ENCODE peak calls at places on chromosomes 7 and 10, in six cellular contexts. One of them, this sample, is unnamed.

GRCh38 chr7:1175597-1175966 is 15.6 kb upstream of the ZFAND2A start:
- DNase-seq in IMR-90: no peak
- DNase-seq in neural progenitor cell: no peak
- DNase-seq in SK-N-SH: no peak
- DNase-seq in PC-3: no peak
- DNase-seq in K562: no peak
- DNase-seq in this sample: no peak

GRCh38 chr7:35691827-35692307 is 3.1 kb downstream of the HERPUD2 start:
- DNase-seq in IMR-90: peak; percentile 22
- DNase-seq in neural progenitor cell: no peak
- DNase-seq in SK-N-SH: peak; percentile 56
- DNase-seq in PC-3: peak; percentile 7
- DNase-seq in K562: peak; percentile 77
- DNase-seq in this sample: no peak

GRCh38 chr10:635088-635861 is 54.2 kb downstream of the DIP2C start:
- DNase-seq in IMR-90: no peak
- DNase-seq in neural progenitor cell: no peak
- DNase-seq in SK-N-SH: no peak
- DNase-seq in PC-3: no peak
- DNase-seq in K562: no peak
- DNase-seq in this sample: no peak

GRCh38 chr10:119120413-119120867 is 16.5 kb downstream of the DENND10 start:
- DNase-seq in IMR-90: peak; percentile 83
- DNase-seq in neural progenitor cell: no peak
- DNase-seq in SK-N-SH: no peak
- DNase-seq in PC-3: peak; percentile 39
- DNase-seq in K562: no peak
- DNase-seq in this sample: no peak

GRCh38 chr7:11343818-11344413 is 370.2 kb downstream of the PHF14 start:
- DNase-seq in IMR-90: peak; percentile 26
- DNase-seq in neural progenitor cell: peak; percentile 60
- DNase-seq in SK-N-SH: peak; percentile 22
- DNase-seq in PC-3: peak; percentile 78
- DNase-seq in K562: peak; percentile 26
- DNase-seq in this sample: peak; percentile 28

GRCh38 chr10:91032614-91033248 is 111.8 kb upstream of the ANKRD1 start:
- DNase-seq in IMR-90: peak; percentile 22
- DNase-seq in neural progenitor cell: no peak
- DNase-seq in SK-N-SH: no peak
- DNase-seq in PC-3: no peak
- DNase-seq in K562: no peak
- DNase-seq in this sample: no peak

GRCh38 chr10:63935705-63936104 is 414.5 kb downstream of the REEP3 start:
- DNase-seq in IMR-90: no peak
- DNase-seq in neural progenitor cell: no peak
- DNase-seq in SK-N-SH: no peak
- DNase-seq in PC-3: peak; percentile 56
- DNase-seq in K562: no peak
- DNase-seq in this sample: no peak

GRCh38 chr10:6607187-6607586 is 27.1 kb upstream of the PRKCQ start:
- DNase-seq in IMR-90: no peak
- DNase-seq in neural progenitor cell: no peak
- DNase-seq in SK-N-SH: no peak
- DNase-seq in PC-3: no peak
- DNase-seq in K562: no peak
- DNase-seq in this sample: no peak

GRCh38 chr10:34918896-34919295 is 103.8 kb upstream of the PARD3 start:
- DNase-seq in IMR-90: no peak
- DNase-seq in neural progenitor cell: no peak
- DNase-seq in SK-N-SH: no peak
- DNase-seq in PC-3: no peak
- DNase-seq in K562: no peak
- DNase-seq in this sample: no peak

GRCh38 chr10:120607710-120608703 is 151.0 kb downstream of the PLPP4 start:
- DNase-seq in IMR-90: no peak
- DNase-seq in neural progenitor cell: no peak
- DNase-seq in SK-N-SH: no peak
- DNase-seq in PC-3: peak; percentile 62
- DNase-seq in K562: peak; percentile 8
- DNase-seq in this sample: peak; percentile 24

GRCh38 chr10:69901623-69902505 is 100.2 kb downstream of the COL13A1 start:
- DNase-seq in IMR-90: peak; percentile 60
- DNase-seq in neural progenitor cell: peak; percentile 79
- DNase-seq in SK-N-SH: peak; percentile 92
- DNase-seq in PC-3: peak; percentile 78
- DNase-seq in K562: peak; percentile 78
- DNase-seq in this sample: peak; percentile 19

GRCh38 chr10:85280014-85280413 is 951.6 kb downstream of the CCSER2 start:
- DNase-seq in IMR-90: no peak
- DNase-seq in neural progenitor cell: peak; percentile 17
- DNase-seq in SK-N-SH: no peak
- DNase-seq in PC-3: no peak
- DNase-seq in K562: no peak
- DNase-seq in this sample: no peak

GRCh38 chr7:91835191-91836064 is 45.1 kb downstream of the MTERF1 start:
- DNase-seq in IMR-90: no peak
- DNase-seq in neural progenitor cell: no peak
- DNase-seq in SK-N-SH: no peak
- DNase-seq in PC-3: no peak
- DNase-seq in K562: no peak
- DNase-seq in this sample: peak; percentile 35

GRCh38 chr10:12941966-12942365 is 59.5 kb downstream of the CCDC3 start:
- DNase-seq in IMR-90: no peak
- DNase-seq in neural progenitor cell: no peak
- DNase-seq in SK-N-SH: no peak
- DNase-seq in PC-3: no peak
- DNase-seq in K562: no peak
- DNase-seq in this sample: no peak

GRCh38 chr10:124285587-124286527 is 132.9 kb downstream of the OAT start:
- DNase-seq in IMR-90: no peak
- DNase-seq in neural progenitor cell: no peak
- DNase-seq in SK-N-SH: no peak
- DNase-seq in PC-3: no peak
- DNase-seq in K562: no peak
- DNase-seq in this sample: no peak

GRCh38 chr10:124286621-124287020 is 132.1 kb downstream of the OAT start:
- DNase-seq in IMR-90: no peak
- DNase-seq in neural progenitor cell: no peak
- DNase-seq in SK-N-SH: no peak
- DNase-seq in PC-3: no peak
- DNase-seq in K562: no peak
- DNase-seq in this sample: no peak

GRCh38 chr10:124287791-124288190 is 130.9 kb downstream of the OAT start:
- DNase-seq in IMR-90: no peak
- DNase-seq in neural progenitor cell: no peak
- DNase-seq in SK-N-SH: no peak
- DNase-seq in PC-3: no peak
- DNase-seq in K562: no peak
- DNase-seq in this sample: no peak

GRCh38 chr10:124288928-124289921 is 129.5 kb downstream of the OAT start:
- DNase-seq in IMR-90: no peak
- DNase-seq in neural progenitor cell: no peak
- DNase-seq in SK-N-SH: no peak
- DNase-seq in PC-3: no peak
- DNase-seq in K562: no peak
- DNase-seq in this sample: no peak

GRCh38 chr10:124287071-124287685 is 131.5 kb downstream of the OAT start:
- DNase-seq in IMR-90: no peak
- DNase-seq in neural progenitor cell: no peak
- DNase-seq in SK-N-SH: no peak
- DNase-seq in PC-3: no peak
- DNase-seq in K562: no peak
- DNase-seq in this sample: no peak
- H4K20me1 ChIP-seq in IMR-90: no peaks in the 10 kb centered on the region
- H4K20me1 ChIP-seq in neural progenitor cell: no peaks in the 10 kb centered on the region
- H4K20me1 ChIP-seq in SK-N-SH: no peaks in the 10 kb centered on the region
- H4K20me1 ChIP-seq in PC-3: no peaks in the 10 kb centered on the region
- H4K20me1 ChIP-seq in K562: no peaks in the 10 kb centered on the region
- H4K20me1 ChIP-seq in this sample: no peaks in the 10 kb centered on the region

DNA sequence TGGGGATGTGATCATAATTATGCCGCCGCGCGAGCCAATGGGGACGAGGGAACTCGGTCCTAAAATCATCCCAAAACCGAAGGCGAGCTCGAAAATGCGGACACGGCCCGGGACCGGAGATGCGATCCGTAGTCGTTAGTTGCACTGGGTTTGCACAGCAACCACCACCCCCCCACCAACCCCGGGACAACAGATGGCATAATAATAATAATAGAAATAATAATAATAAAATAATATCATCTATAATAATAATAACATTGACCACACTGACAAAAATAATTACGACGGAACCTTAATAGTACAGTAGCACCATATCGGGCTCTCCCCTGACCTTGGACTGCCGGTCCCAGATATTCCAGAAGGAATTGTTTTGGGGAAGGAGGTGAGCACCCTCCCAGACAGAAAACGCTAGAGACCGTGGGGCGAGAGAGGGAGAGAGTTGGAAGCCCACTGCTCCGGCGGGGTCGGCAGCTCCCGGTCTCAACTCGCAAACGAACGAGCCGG is 1.1 kb upstream of the EMX2 start:
- DNase-seq in IMR-90: no peak
- DNase-seq in neural progenitor cell: peak; percentile 90
- DNase-seq in SK-N-SH: no peak
- DNase-seq in PC-3: no peak
- DNase-seq in K562: no peak
- DNase-seq in this sample: no peak
- H4K20me1 ChIP-seq in IMR-90: no peaks in the 10 kb centered on the region
- H4K20me1 ChIP-seq in neural progenitor cell: peaks cover 71% of the 10 kb centered on the region
- H4K20me1 ChIP-seq in SK-N-SH: no peaks in the 10 kb centered on the region
- H4K20me1 ChIP-seq in PC-3: no peaks in the 10 kb centered on the region
- H4K20me1 ChIP-seq in K562: peaks cover 2% of the 10 kb centered on the region
- H4K20me1 ChIP-seq in this sample: peaks cover 8% of the 10 kb centered on the region

GRCh38 chr7:129870668-129871067 is 82.1 kb downstream of the UBE2H start:
- DNase-seq in IMR-90: no peak
- DNase-seq in neural progenitor cell: no peak
- DNase-seq in SK-N-SH: no peak
- DNase-seq in PC-3: no peak
- DNase-seq in K562: no peak
- DNase-seq in this sample: no peak
- H4K20me1 ChIP-seq in IMR-90: peaks cover 10% of the 10 kb centered on the region
- H4K20me1 ChIP-seq in neural progenitor cell: peaks cover 35% of the 10 kb centered on the region
- H4K20me1 ChIP-seq in SK-N-SH: peaks cover 3% of the 10 kb centered on the region
- H4K20me1 ChIP-seq in PC-3: no peaks in the 10 kb centered on the region
- H4K20me1 ChIP-seq in K562: no peaks in the 10 kb centered on the region
- H4K20me1 ChIP-seq in this sample: no peaks in the 10 kb centered on the region

DNA sequence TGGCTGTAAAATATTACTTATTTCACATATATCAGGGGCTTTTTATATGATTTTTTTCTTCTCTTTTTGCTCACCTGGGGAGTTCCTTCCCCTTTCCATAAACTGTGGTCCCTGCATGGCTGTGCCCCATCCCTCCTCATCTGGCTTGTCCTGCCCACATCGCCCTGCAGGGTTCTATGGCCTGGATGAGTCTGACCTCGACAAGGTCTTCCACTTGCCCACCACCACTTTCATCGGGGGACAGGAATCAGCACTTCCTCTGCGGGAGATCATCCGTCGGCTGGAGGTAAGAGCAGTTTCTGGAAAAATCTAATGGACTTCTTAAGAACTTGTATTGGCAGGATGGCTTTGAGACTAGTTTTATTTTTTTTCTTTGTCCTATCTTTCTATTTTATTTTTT is 60.1 kb downstream of the OGDH start:
- DNase-seq in IMR-90: no peak
- DNase-seq in neural progenitor cell: no peak
- DNase-seq in SK-N-SH: no peak
- DNase-seq in PC-3: no peak
- DNase-seq in K562: no peak
- DNase-seq in this sample: no peak
- H4K20me1 ChIP-seq in IMR-90: no peaks in the 10 kb centered on the region
- H4K20me1 ChIP-seq in neural progenitor cell: no peaks in the 10 kb centered on the region
- H4K20me1 ChIP-seq in SK-N-SH: no peaks in the 10 kb centered on the region
- H4K20me1 ChIP-seq in PC-3: no peaks in the 10 kb centered on the region
- H4K20me1 ChIP-seq in K562: no peaks in the 10 kb centered on the region
- H4K20me1 ChIP-seq in this sample: no peaks in the 10 kb centered on the region

GRCh38 chr10:4763513-4763912 is 62.5 kb upstream of the AKR1E2 start:
- DNase-seq in IMR-90: no peak
- DNase-seq in neural progenitor cell: no peak
- DNase-seq in SK-N-SH: no peak
- DNase-seq in PC-3: no peak
- DNase-seq in K562: no peak
- DNase-seq in this sample: no peak
- H4K20me1 ChIP-seq in IMR-90: no peaks in the 10 kb centered on the region
- H4K20me1 ChIP-seq in neural progenitor cell: no peaks in the 10 kb centered on the region
- H4K20me1 ChIP-seq in SK-N-SH: no peaks in the 10 kb centered on the region
- H4K20me1 ChIP-seq in PC-3: no peaks in the 10 kb centered on the region
- H4K20me1 ChIP-seq in K562: no peaks in the 10 kb centered on the region
- H4K20me1 ChIP-seq in this sample: no peaks in the 10 kb centered on the region

DNA sequence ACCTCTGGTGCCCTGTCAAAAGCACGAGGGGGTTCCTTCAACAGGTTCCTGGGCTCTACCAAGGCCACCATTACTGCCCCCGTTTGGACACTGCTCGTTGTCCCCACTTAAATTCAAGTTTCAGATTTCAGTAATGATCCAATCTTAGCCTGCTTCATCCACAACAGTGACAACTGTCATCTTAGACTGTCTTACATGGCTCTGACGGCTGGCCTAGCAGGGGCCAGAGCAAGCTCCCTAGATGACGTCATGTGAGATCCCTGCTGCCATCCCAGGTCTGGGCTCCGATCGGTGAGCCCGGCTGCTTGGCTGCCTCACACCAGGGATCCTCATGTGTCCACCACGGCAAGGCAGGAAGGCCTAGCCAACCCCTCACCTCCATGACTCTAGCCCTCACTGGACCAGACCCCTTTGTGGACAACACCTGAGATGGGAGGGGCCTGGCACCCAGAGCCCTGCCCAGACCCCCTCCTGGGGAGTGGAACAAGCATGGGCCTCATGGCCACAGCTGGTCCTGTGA is 82.5 kb downstream of the FAM53B start:
- DNase-seq in IMR-90: no peak
- DNase-seq in neural progenitor cell: no peak
- DNase-seq in SK-N-SH: no peak
- DNase-seq in PC-3: no peak
- DNase-seq in K562: no peak
- DNase-seq in this sample: no peak
- H4K20me1 ChIP-seq in IMR-90: peaks cover 19% of the 10 kb centered on the region
- H4K20me1 ChIP-seq in neural progenitor cell: peaks cover 53% of the 10 kb centered on the region
- H4K20me1 ChIP-seq in SK-N-SH: peaks cover 13% of the 10 kb centered on the region
- H4K20me1 ChIP-seq in PC-3: no peaks in the 10 kb centered on the region
- H4K20me1 ChIP-seq in K562: no peaks in the 10 kb centered on the region
- H4K20me1 ChIP-seq in this sample: no peaks in the 10 kb centered on the region

DNA sequence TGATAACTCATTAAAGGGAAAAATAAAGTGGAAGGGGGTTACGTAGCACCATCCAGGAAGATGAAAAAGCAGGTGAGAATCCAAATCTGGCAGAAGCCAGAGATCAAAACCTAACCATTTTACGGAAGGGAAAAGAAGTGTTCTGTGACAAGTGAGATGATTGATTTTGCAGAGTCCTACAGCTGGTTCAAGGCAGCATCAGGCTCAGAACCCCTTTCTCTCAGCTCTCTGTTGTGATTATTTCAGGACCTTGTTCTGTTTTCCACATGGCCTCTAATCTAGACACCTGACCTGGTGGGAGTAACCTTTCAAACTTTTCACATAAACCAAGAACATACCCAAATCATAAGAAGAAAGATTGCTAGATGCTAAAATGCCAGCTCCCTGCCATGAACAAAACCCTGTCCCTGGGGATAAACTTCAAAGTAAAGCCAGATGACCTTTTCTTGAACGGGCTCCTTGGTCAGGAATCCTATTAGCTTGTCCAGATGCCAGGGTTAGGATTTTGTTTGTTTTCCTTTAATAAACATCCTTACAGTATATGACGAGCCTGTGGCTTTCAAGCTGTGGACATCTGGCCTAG is 5.9 kb downstream of the DUSP5 start:
- DNase-seq in IMR-90: no peak
- DNase-seq in neural progenitor cell: no peak
- DNase-seq in SK-N-SH: no peak
- DNase-seq in PC-3: no peak
- DNase-seq in K562: no peak
- DNase-seq in this sample: no peak
- H4K20me1 ChIP-seq in IMR-90: peaks cover 90% of the 10 kb centered on the region
- H4K20me1 ChIP-seq in neural progenitor cell: peaks cover 6% of the 10 kb centered on the region
- H4K20me1 ChIP-seq in SK-N-SH: peaks cover 17% of the 10 kb centered on the region
- H4K20me1 ChIP-seq in PC-3: peaks cover 100% of the 10 kb centered on the region
- H4K20me1 ChIP-seq in K562: no peaks in the 10 kb centered on the region
- H4K20me1 ChIP-seq in this sample: peaks cover 2% of the 10 kb centered on the region